ENCODE peak calls at places on chromosomes 1 and 21, in seven cellular contexts. E is ovary; O is Calu3; A is activated CD8-positive, alpha-beta T cell treated with anti-CD3 and anti-CD28 coated beads for 36 hours; T is progenitor cell of endocrine pancreas; F is left ventricle myocardium inferior; L is transverse colon. P is an unnamed sample.

GRCh38 chr1:94020764-94021579 is 100.0 kb downstream of the ABCA4 start:
- DNase-seq in E (no peak), O (no peak), A (no peak), T (no peak), F (no peak), L (no peak), P (no peak)

GRCh38 chr1:38242506-38242905 is 195.9 kb upstream of the POU3F1 start:
- DNase-seq in E (no peak), O (no peak), A (no peak), T (no peak), F (no peak), L (no peak), P (no peak)

GRCh38 chr21:43602277-43603229 is 56.7 kb downstream of the HSF2BP start:
- DNase-seq in E (no peak), O (no peak), A (no peak), T (no peak), F (no peak), L (no peak), P (no peak)

GRCh38 chr21:28758883-28759242 is 233.8 kb downstream of the LTN1 start:
- DNase-seq in E (no peak), O (no peak), A (no peak), T (no peak), F (no peak), L (no peak), P (no peak)

GRCh38 chr1:178955391-178955954 is 70.2 kb upstream of the FAM20B start:
- DNase-seq in E (no peak), O (no peak), A (no peak), T (no peak), F (no peak), L (no peak), P (no peak)

GRCh38 chr1:111358964-111359363 is 68.3 kb downstream of the CHIA start:
- DNase-seq in E (no peak), O (no peak), A (no peak), T (no peak), F (no peak), L (no peak), P (no peak)

GRCh38 chr1:205962821-205963221 is 19.6 kb upstream of the SLC26A9 start:
- DNase-seq in E (no peak), O (no peak), A (no peak), T (no peak), F (no peak), L (no peak), P (no peak)

GRCh38 chr1:33181038-33181861 is 593 bp downstream of the TRIM62 start:
- DNase-seq in E (peak; percentile 67), O (peak; percentile 53), A (peak; percentile 43), T (peak; percentile 30), F (peak; percentile 56), L (peak; percentile 57), P (peak; percentile 48)

GRCh38 chr1:159071970-159072582 is 4.5 kb downstream of the AIM2 start:
- DNase-seq in E (no peak), O (peak; percentile 12), A (no peak), T (no peak), F (no peak), L (no peak), P (peak; percentile 34)

GRCh38 chr1:7045897-7046296 is 260.6 kb downstream of the CAMTA1 start:
- DNase-seq in E (no peak), O (no peak), A (no peak), T (no peak), F (no peak), L (no peak), P (no peak)

GRCh38 chr1:156595016-156595415 is 3.4 kb downstream of the NAXE start:
- DNase-seq in E (no peak), O (no peak), A (no peak), T (no peak), F (no peak), L (no peak), P (no peak)

GRCh38 chr21:43921602-43921978 is 56.6 kb downstream of the AGPAT3 start:
- DNase-seq in E (no peak), O (no peak), A (peak; percentile 72), T (no peak), F (peak; percentile 9), L (no peak), P (peak; percentile 50)

GRCh38 chr1:117674521-117675400 is 68.9 kb downstream of the TENT5C start:
- DNase-seq in E (no peak), O (no peak), A (peak; percentile 72), T (no peak), F (no peak), L (peak; percentile 62), P (peak; percentile 75)
- TF ChIP-seq CTCF in E (no peak), O (no peak), A (peak; percentile 46), T (no peak), F (no peak), L (peak; percentile 10), P (peak; percentile 74)

DNA sequence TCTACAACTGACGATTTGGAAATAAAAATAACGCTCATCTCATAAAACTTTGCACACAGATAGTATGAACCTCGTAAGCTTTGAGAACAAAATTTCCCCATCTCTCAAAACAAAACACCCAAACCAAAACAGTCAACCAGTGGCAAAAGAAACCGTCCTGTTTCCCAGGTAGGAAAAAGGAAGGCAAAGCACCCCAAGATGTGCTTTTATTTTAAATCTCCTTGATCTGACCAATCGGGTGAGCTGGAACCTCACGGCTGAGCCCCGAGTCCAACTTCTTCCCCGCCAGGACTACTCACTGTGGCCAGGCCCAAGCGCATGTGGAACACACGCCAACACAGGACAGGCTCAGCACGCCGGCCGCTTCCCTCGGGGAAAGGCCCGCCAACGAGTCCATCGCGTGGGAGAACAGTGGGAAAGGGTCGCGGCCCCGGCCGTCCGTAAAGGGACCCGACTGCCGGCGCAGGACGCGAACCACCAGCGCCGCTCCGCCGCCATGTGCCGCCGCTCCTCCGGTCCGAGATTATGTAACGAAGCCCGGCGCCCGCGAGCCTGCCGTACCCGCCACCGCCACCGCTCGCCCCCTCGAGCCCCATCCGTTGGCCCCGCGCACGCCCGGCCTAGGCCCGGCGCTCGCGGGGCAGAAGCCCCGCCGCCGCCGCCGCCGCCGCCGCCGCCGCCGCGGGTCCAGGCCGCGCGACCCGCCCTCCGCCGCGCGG is 759 bp downstream of the AHCTF1 start:
- DNase-seq in E (peak; percentile 62), O (peak; percentile 48), A (peak; percentile 64), T (peak; percentile 34), F (peak; percentile 55), L (peak; percentile 60), P (peak; percentile 49)
- TF ChIP-seq CTCF in E (no peak), O (no peak), A (no peak), T (peak; percentile 23), F (no peak), L (no peak), P (no peak)

GRCh38 chr1:197615693-197616011 is 159.6 kb downstream of the DENND1B start:
- DNase-seq in E (no peak), O (no peak), A (no peak), T (no peak), F (no peak), L (no peak), P (no peak)

GRCh38 chr1:197619008-197619640 is 156.2 kb downstream of the DENND1B start:
- DNase-seq in E (no peak), O (no peak), A (no peak), T (no peak), F (no peak), L (no peak), P (no peak)

GRCh38 chr1:197618065-197618464 is 157.2 kb downstream of the DENND1B start:
- DNase-seq in E (no peak), O (no peak), A (no peak), T (no peak), F (no peak), L (no peak), P (no peak)

GRCh38 chr1:197620660-197621273 is 154.5 kb downstream of the DENND1B start:
- DNase-seq in E (no peak), O (no peak), A (no peak), T (no peak), F (no peak), L (no peak), P (no peak)

GRCh38 chr1:197614916-197615692 is 160.2 kb downstream of the DENND1B start:
- DNase-seq in E (no peak), O (peak; percentile 48), A (peak; percentile 43), T (no peak), F (no peak), L (peak; percentile 19), P (no peak)
- TF ChIP-seq CTCF in E (no peak), O (peak; percentile 46), A (peak; percentile 62), T (peak; percentile 80), F (peak; percentile 72), L (peak; percentile 46), P (peak; percentile 41)

GRCh38 chr1:5754817-5755551 is 237.2 kb downstream of the NPHP4 start:
- DNase-seq in E (no peak), O (no peak), A (no peak), T (no peak), F (no peak), L (no peak), P (no peak)

GRCh38 chr1:5752715-5753330 is 239.4 kb downstream of the NPHP4 start:
- DNase-seq in E (no peak), O (no peak), A (no peak), T (no peak), F (no peak), L (no peak), P (no peak)

GRCh38 chr1:5754079-5754431 is 238.2 kb downstream of the NPHP4 start:
- DNase-seq in E (no peak), O (no peak), A (no peak), T (no peak), F (no peak), L (no peak), P (no peak)

GRCh38 chr1:5751833-5752714 is 240.2 kb downstream of the NPHP4 start:
- DNase-seq in E (no peak), O (no peak), A (no peak), T (no peak), F (no peak), L (no peak), P (no peak)

GRCh38 chr1:5753431-5754078 is 238.7 kb downstream of the NPHP4 start:
- DNase-seq in E (no peak), O (no peak), A (no peak), T (no peak), F (no peak), L (no peak), P (no peak)
- TF ChIP-seq CTCF in E (no peak), O (no peak), A (no peak), T (no peak), F (no peak), L (no peak), P (no peak)